ENCODE peak calls at places on chromosomes 3 and 15, in nine cellular contexts. K is anterior cingulate cortex; P is central memory CD4-positive, alpha-beta T cell; U is left ventricle myocardium inferior; X is COLO829; O is heart right ventricle; F is activated B cell treated with CpG ODN at 0.5 μM for 24 hours; Y is left colon; Q is EH. I is an unnamed sample.

GRCh38 chr3:150970665-150971327 is 1.7 kb downstream of the CLRN1 start:
- DNase-seq in K (no peak), P (no peak), U (no peak), X (peak), O (no peak), F (no peak), Y (no peak), Q (peak), I (no peak)

GRCh38 chr3:43638594-43639447 is 17.0 kb upstream of the ANO10 start:
- DNase-seq in K (no peak), P (peak), U (no peak), X (no peak), O (no peak), F (no peak), Y (peak), Q (peak), I (no peak)

GRCh38 chr3:43998841-43999805 is 242.6 kb upstream of the TOPAZ1 start:
- DNase-seq in K (peak), P (no peak), U (no peak), X (peak), O (no peak), F (peak), Y (peak), Q (peak), I (no peak)

GRCh38 chr3:127822836-127823589 is 698 bp upstream of the MGLL start:
- DNase-seq in K (peak), P (no peak), U (peak), X (no peak), O (peak), F (peak), Y (peak), Q (peak), I (no peak)

GRCh38 chr15:94023520-94023919 is 207.8 kb upstream of the MCTP2 start:
- DNase-seq in K (peak), P (no peak), U (no peak), X (no peak), O (peak), F (no peak), Y (no peak), Q (no peak), I (no peak)

GRCh38 chr3:128584412-128585020 is 66.1 kb downstream of the RPN1 start:
- DNase-seq in K (peak), P (no peak), U (peak), X (peak), O (peak), F (no peak), Y (peak), Q (peak), I (peak)

GRCh38 chr3:49654176-49654825 is 19.9 kb upstream of the APEH start:
- DNase-seq in K (no peak), P (no peak), U (no peak), X (no peak), O (no peak), F (no peak), Y (no peak), Q (no peak), I (no peak)

GRCh38 chr15:78341057-78341763 is 1.1 kb downstream of the CRABP1 start:
- DNase-seq in K (no peak), P (no peak), U (no peak), X (no peak), O (no peak), F (no peak), Y (no peak), Q (no peak), I (no peak)

GRCh38 chr3:112640864-112641751 is at the start of gene CCDC80:
- DNase-seq in K (no peak), P (no peak), U (no peak), X (peak), O (no peak), F (no peak), Y (no peak), Q (peak), I (no peak)

GRCh38 chr3:127373701-127374625 is 86.1 kb upstream of the PRR20G start:
- DNase-seq in K (no peak), P (no peak), U (peak), X (no peak), O (no peak), F (no peak), Y (peak), Q (peak), I (no peak)

GRCh38 chr3:67937498-67938118 is 283.2 kb upstream of the SUCLG2 start:
- DNase-seq in K (no peak), P (no peak), U (no peak), X (no peak), O (no peak), F (no peak), Y (no peak), Q (no peak), I (no peak)